ENCODE peak calls at places on chromosomes 13 and 19, in seven cellular contexts. Z, P, W, M, Y, J and L are unnamed samples.

GRCh38 chr13:109665211-109665610 is 121.2 kb downstream of the IRS2 start:
- DNase-seq in J (no peak), M (no peak), W (no peak), Z (no peak), P (no peak), Y (no peak), L (no peak)

GRCh38 chr19:46056536-46056935 is 15.7 kb upstream of the IGFL4 start:
- DNase-seq in J (no peak), P (no peak), Z (no peak), W (no peak), M (no peak), Y (no peak), L (no peak)

GRCh38 chr13:110964229-110965037 is 49.6 kb upstream of the ANKRD10 start:
- DNase-seq in Z (no peak), P (no peak), Y (no peak), J (no peak), M (no peak), W (no peak), L (no peak)

GRCh38 chr13:88544836-88545235 is 873.7 kb downstream of the SLITRK5 start:
- DNase-seq in Z (no peak), Y (no peak), J (no peak), M (no peak), W (no peak), P (no peak), L (no peak)

GRCh38 chr19:10219678-10220077 is 11.5 kb downstream of the S1PR2 start:
- DNase-seq in P (peak; percentile 54), M (peak; percentile 80), Z (peak; percentile 87), W (peak; percentile 92), J (peak; percentile 84), Y (peak; percentile 44), L (peak; percentile 89)

GRCh38 chr13:43072394-43072793 is 49.0 kb downstream of the DNAJC15 start:
- DNase-seq in Z (peak; percentile 32), M (no peak), W (no peak), Y (no peak), P (peak; percentile 48), J (no peak), L (no peak)

GRCh38 chr19:3359850-3360493 is 6.4 kb upstream of the NFIC start:
- DNase-seq in W (peak; percentile 68), M (peak; percentile 99), Z (peak; percentile 54), P (peak; percentile 80), J (peak; percentile 21), Y (peak; percentile 46), L (no peak)

GRCh38 chr19:45323671-45324081 is 1.0 kb upstream of the CKM start:
- DNase-seq in Y (no peak), Z (peak; percentile 75), W (no peak), M (peak; percentile 72), P (peak; percentile 33), J (no peak), L (no peak)

GRCh38 chr19:46416077-46416709 is 2.8 kb upstream of the CCDC8 start:
- DNase-seq in W (no peak), J (peak; percentile 77), Z (peak; percentile 96), Y (peak; percentile 88), M (peak; percentile 95), P (peak; percentile 86), L (peak; percentile 75)

GRCh38 chr13:21884299-21884878 is 213.5 kb downstream of the FGF9 start:
- DNase-seq in P (no peak), Z (no peak), W (no peak), J (no peak), M (no peak), Y (no peak), L (no peak)

GRCh38 chr19:45848922-45849321 is 14.0 kb downstream of the SYMPK start:
- DNase-seq in M (peak; percentile 87), W (peak; percentile 48), Z (peak; percentile 37), Y (no peak), J (peak; percentile 11), P (peak; percentile 29), L (no peak)

GRCh38 chr19:10808937-10809655 is 26.9 kb downstream of the TMED1 start:
- DNase-seq in J (no peak), P (peak; percentile 46), Y (peak; percentile 56), M (no peak), Z (no peak), W (no peak), L (peak; percentile 21)

GRCh38 chr13:71864981-71865857 is 1.8 kb downstream of the DACH1 start:
- DNase-seq in Y (peak; percentile 32), M (peak; percentile 69), Z (peak; percentile 62), W (no peak), J (no peak), P (no peak), L (no peak)

GRCh38 chr19:18046066-18046718 is 38.2 kb downstream of the ARRDC2 start:
- DNase-seq in M (peak; percentile 87), Z (no peak), J (no peak), W (no peak), Y (peak; percentile 73), P (peak; percentile 91), L (peak; percentile 82)

GRCh38 chr19:40623403-40624239 is 22.5 kb downstream of the LTBP4 start:
- DNase-seq in M (peak; percentile 81), W (peak; percentile 94), Y (peak; percentile 99), J (peak; percentile 77), Z (peak; percentile 98), P (no peak), L (peak; percentile 18)

GRCh38 chr19:1725100-1726064 is 27.9 kb upstream of the ONECUT3 start:
- DNase-seq in Y (peak; percentile 37), Z (peak; percentile 89), W (no peak), J (no peak), P (peak; percentile 70), M (peak; percentile 100), L (peak; percentile 28)

GRCh38 chr19:53365899-53366493 is 491 bp downstream of the ZNF525 start:
- DNase-seq in Y (no peak), M (peak; percentile 83), J (no peak), Z (peak; percentile 68), W (peak; percentile 74), P (peak; percentile 63), L (no peak)

GRCh38 chr19:35268546-35269424 is at the start of gene USF2:
- DNase-seq in Z (peak; percentile 78), J (peak; percentile 83), Y (peak; percentile 62), W (peak; percentile 93), P (peak; percentile 84), M (peak; percentile 96), L (peak; percentile 61)

GRCh38 chr13:24698686-24699085 is 18.5 kb downstream of the ATP12A start:
- DNase-seq in M (no peak), W (no peak), J (no peak), Y (no peak), P (no peak), Z (no peak), L (no peak)

GRCh38 chr19:34228347-34228746 is 26.0 kb upstream of the GARRE1 start:
- DNase-seq in W (no peak), J (no peak), Y (peak; percentile 53), Z (no peak), M (peak; percentile 76), P (peak; percentile 72), L (peak; percentile 45)

GRCh38 chr13:43016226-43016625 is 7.2 kb upstream of the DNAJC15 start:
- DNase-seq in Z (peak; percentile 29), Y (no peak), W (no peak), P (no peak), M (no peak), J (no peak), L (no peak)

GRCh38 chr19:11264452-11265176 is 2.3 kb upstream of the DOCK6 start:
- DNase-seq in M (peak; percentile 71), W (peak; percentile 75), J (peak; percentile 81), P (no peak), Y (no peak), Z (peak; percentile 70), L (no peak)

GRCh38 chr13:78806457-78806856 is 147.5 kb upstream of the OBI1 start:
- DNase-seq in J (no peak), Y (no peak), Z (peak; percentile 67), W (peak; percentile 43), M (no peak), P (peak; percentile 28), L (no peak)

GRCh38 chr13:32340917-32341316 is 25.6 kb downstream of the BRCA2 start:
- DNase-seq in J (no peak), Y (no peak), Z (no peak), P (no peak), M (no peak), W (no peak), L (no peak)

GRCh38 chr13:28856284-28856683 is 36.1 kb downstream of the MTUS2 start:
- DNase-seq in J (no peak), W (no peak), Y (no peak), P (no peak), M (no peak), Z (no peak), L (no peak)

GRCh38 chr13:62162860-62163259 is 747.2 kb upstream of the PCDH20 start:
- DNase-seq in Y (no peak), J (no peak), M (no peak), W (no peak), P (no peak), Z (no peak), L (no peak)

GRCh38 chr19:19817357-19817756 is 4.2 kb downstream of the ZNF506 start:
- DNase-seq in Z (no peak), P (no peak), Y (no peak), M (no peak), W (no peak), J (no peak), L (no peak)

GRCh38 chr13:67518785-67519184 is 288.6 kb upstream of the PCDH9 start:
- DNase-seq in P (no peak), M (no peak), Z (peak; percentile 57), J (no peak), Y (no peak), W (no peak), L (no peak)

GRCh38 chr13:47168086-47168485 is 271.2 kb upstream of the HTR2A start:
- DNase-seq in Z (no peak), P (no peak), Y (peak; percentile 67), M (peak; percentile 61), W (no peak), J (no peak), L (peak; percentile 92)

GRCh38 chr13:50581586-50582196 is 261.8 kb downstream of the DLEU7 start:
- DNase-seq in J (no peak), P (no peak), Z (no peak), W (no peak), M (no peak), Y (no peak), L (no peak)
- H2AFZ ChIP-seq in J (no peak overlapping the region), P (no peak overlapping the region), Z (no peak overlapping the region), W (no peak overlapping the region), M (no peak overlapping the region), Y (no peak overlapping the region), L (no peak overlapping the region)

GRCh38 chr13:112642061-112642460 is 47.8 kb upstream of the ATP11A start:
- DNase-seq in J (no peak), Y (no peak), Z (no peak), W (no peak), M (no peak), P (no peak), L (no peak)
- H2AFZ ChIP-seq in J (no peak overlapping the region), Y (no peak overlapping the region), Z (no peak overlapping the region), W (no peak overlapping the region), M (no peak overlapping the region), P (no peak overlapping the region), L (no peak overlapping the region)

DNA sequence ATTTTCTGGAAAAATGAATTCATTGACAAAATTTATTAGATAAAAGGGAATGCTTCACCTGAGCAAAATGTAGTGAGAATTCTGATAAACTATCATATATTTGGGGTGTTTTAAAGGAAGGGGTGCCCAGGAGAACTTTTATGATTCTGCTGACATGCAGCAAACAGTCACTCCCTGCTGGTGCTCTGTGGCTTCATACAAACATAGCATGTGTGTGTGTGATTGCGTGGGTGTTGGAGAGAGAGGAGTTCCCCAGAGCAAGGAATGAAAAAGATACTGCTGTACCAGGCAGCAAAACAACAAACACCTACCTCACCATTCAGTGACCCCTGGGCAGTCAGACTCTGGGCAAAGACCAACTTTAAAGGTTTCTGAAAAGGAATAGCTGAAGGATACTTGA is 546.7 kb downstream of the RFC3 start:
- DNase-seq in Y (peak; percentile 51), M (no peak), P (peak; percentile 63), Z (no peak), J (no peak), W (no peak), L (peak; percentile 16)
- H2AFZ ChIP-seq in Y (no peak overlapping the region), M (no peak overlapping the region), P (no peak overlapping the region), Z (no peak overlapping the region), J (no peak overlapping the region), W (no peak overlapping the region), L (no peak overlapping the region)

GRCh38 chr13:26221399-26221720 is 754 bp downstream of the RNF6 start:
- DNase-seq in W (no peak), Y (no peak), P (no peak), J (no peak), M (no peak), Z (no peak), L (no peak)
- H2AFZ ChIP-seq in W (peak overlapping the region; percentile 92), Y (peak overlapping the region; percentile 17), P (peak overlapping the region; percentile 99), J (peak overlapping the region; percentile 99), M (peak overlapping the region; percentile 96), Z (peak overlapping the region; percentile 53), L (peak overlapping the region; percentile 100)